ENCODE peak calls at places on chromosomes 16 and 17, in five cellular contexts. Z is PC-3, P is GM23338, Q is HCT116, W is MM.1S. K is an unnamed sample.

GRCh38 chr16:5446623-5447240 is 349.1 kb upstream of the EEF2KMT start:
- DNase-seq in P (peak), Q (no peak), Z (no peak), W (no peak), K (no peak)

GRCh38 chr17:37789166-37789565 is 44.3 kb upstream of the HNF1B start:
- DNase-seq in Q (no peak), Z (no peak), P (no peak), W (no peak), K (no peak)

GRCh38 chr17:78862073-78863023 is 21.7 kb upstream of the USP36 start:
- DNase-seq in Q (peak), Z (peak), W (no peak), P (no peak), K (peak)

GRCh38 chr17:58400826-58401225 is 16.5 kb downstream of the RNF43 start:
- DNase-seq in W (no peak), P (no peak), Q (no peak), Z (no peak), K (no peak)

GRCh38 chr16:16140537-16140936 is 82.8 kb downstream of the ABCC6 start:
- DNase-seq in P (no peak), W (no peak), Z (no peak), Q (no peak), K (no peak)

GRCh38 chr16:64964126-64964540 is 157.7 kb downstream of the CDH11 start:
- DNase-seq in Q (no peak), W (no peak), Z (peak), P (no peak), K (no peak)

GRCh38 chr16:56649271-56649670 is 2.4 kb upstream of the MT1B start:
- DNase-seq in Z (no peak), P (no peak), Q (no peak), W (no peak), K (no peak)

GRCh38 chr16:88899901-88900648 is 33.6 kb upstream of the PABPN1L start:
- DNase-seq in Z (no peak), Q (no peak), P (no peak), W (no peak), K (no peak)

GRCh38 chr17:39054111-39054645 is 87.0 kb upstream of the FBXO47 start:
- DNase-seq in W (no peak), P (no peak), Q (no peak), Z (no peak), K (no peak)

GRCh38 chr17:41026668-41027471 is at the start of gene KRTAP1-5:
- DNase-seq in Z (peak), W (no peak), P (no peak), Q (no peak), K (no peak)

GRCh38 chr16:88789593-88789992 is 4.6 kb upstream of the PIEZO1 start:
- DNase-seq in Q (no peak), Z (no peak), P (no peak), W (no peak), K (no peak)

GRCh38 chr17:81238815-81239713 is at the start of the genes NDUFAF8 and TEPSIN:
- DNase-seq in Q (peak), P (peak), W (peak), Z (peak), K (peak)

GRCh38 chr17:8225813-8226535 is 15.6 kb upstream of the AURKB start:
- DNase-seq in Q (peak), P (peak), Z (peak), W (no peak), K (peak)

GRCh38 chr17:77214743-77215142 is 74.0 kb downstream of the SEC14L1 start:
- DNase-seq in P (peak), Z (peak), W (no peak), Q (peak), K (peak)

GRCh38 chr16:26316683-26317464 is 625.1 kb downstream of the HS3ST4 start:
- DNase-seq in P (peak), Z (no peak), W (no peak), Q (no peak), K (peak)

GRCh38 chr17:48601528-48602430 is 3.0 kb downstream of the HOXB6 start:
- DNase-seq in P (no peak), W (no peak), Q (no peak), Z (no peak), K (peak)

GRCh38 chr17:41985919-41986318 is 19.3 kb downstream of the CNP start:
- DNase-seq in Q (no peak), P (no peak), W (no peak), Z (no peak), K (no peak)

GRCh38 chr17:71883845-71884244 is 237.0 kb upstream of the SOX9 start:
- DNase-seq in W (no peak), Q (no peak), P (no peak), Z (no peak), K (no peak)

GRCh38 chr17:50465171-50465570 is 3.5 kb downstream of the CHAD start:
- DNase-seq in Z (no peak), P (no peak), Q (no peak), W (no peak), K (no peak)

DNA sequence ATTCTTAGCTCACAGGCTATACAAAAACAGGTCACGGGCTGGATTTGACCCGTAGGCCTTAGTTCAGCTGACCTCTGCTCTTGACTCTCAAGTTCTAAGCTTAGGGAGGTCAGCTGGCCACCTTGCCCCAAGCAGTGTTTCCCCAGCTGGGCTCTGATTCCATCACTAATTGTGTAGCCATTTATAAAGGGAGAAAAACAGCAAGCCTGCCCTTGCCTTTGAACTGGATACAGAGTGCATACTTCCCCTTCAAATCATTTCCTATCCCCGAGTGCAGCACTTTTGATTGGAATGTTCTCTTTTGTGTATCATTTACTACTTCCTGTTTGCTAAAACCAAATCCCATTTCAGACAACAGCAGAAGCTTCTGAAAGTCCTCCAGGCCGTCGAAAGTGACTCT is 153.6 kb downstream of the KATNIP start:
- DNase-seq in Z (no peak), W (peak), Q (no peak), P (no peak), K (no peak)
- TF ChIP-seq EZH2phosphoT487 in Z (no peak), W (no peak), Q (no peak), P (no peak), K (no peak)

GRCh38 chr17:34314279-34314678 is 5.0 kb upstream of the CCL8 start:
- DNase-seq in P (no peak), Q (no peak), W (peak), Z (no peak), K (no peak)
- TF ChIP-seq EZH2phosphoT487 in P (no peak), Q (no peak), W (no peak), Z (no peak), K (no peak)

GRCh38 chr16:67226804-67227566 is at the start of gene TMEM208:
- DNase-seq in P (peak), Z (peak), W (peak), Q (peak), K (peak)

GRCh38 chr16:67226295-67226803 is 581 bp upstream of the TMEM208 start:
- DNase-seq in W (no peak), P (no peak), Z (no peak), Q (no peak), K (no peak)

GRCh38 chr16:67228905-67229304 is 2.0 kb downstream of the TMEM208 start:
- DNase-seq in W (no peak), P (no peak), Z (no peak), Q (no peak), K (no peak)

GRCh38 chr16:67228034-67228785 is 1.3 kb downstream of the TMEM208 start:
- DNase-seq in Q (no peak), Z (no peak), W (no peak), P (no peak), K (no peak)

GRCh38 chr16:67227567-67227921 is 614 bp downstream of the TMEM208 start:
- DNase-seq in P (no peak), Z (no peak), W (no peak), Q (no peak), K (no peak)
- TF ChIP-seq EZH2phosphoT487 in P (no peak), Z (no peak), W (no peak), Q (no peak), K (no peak)

DNA sequence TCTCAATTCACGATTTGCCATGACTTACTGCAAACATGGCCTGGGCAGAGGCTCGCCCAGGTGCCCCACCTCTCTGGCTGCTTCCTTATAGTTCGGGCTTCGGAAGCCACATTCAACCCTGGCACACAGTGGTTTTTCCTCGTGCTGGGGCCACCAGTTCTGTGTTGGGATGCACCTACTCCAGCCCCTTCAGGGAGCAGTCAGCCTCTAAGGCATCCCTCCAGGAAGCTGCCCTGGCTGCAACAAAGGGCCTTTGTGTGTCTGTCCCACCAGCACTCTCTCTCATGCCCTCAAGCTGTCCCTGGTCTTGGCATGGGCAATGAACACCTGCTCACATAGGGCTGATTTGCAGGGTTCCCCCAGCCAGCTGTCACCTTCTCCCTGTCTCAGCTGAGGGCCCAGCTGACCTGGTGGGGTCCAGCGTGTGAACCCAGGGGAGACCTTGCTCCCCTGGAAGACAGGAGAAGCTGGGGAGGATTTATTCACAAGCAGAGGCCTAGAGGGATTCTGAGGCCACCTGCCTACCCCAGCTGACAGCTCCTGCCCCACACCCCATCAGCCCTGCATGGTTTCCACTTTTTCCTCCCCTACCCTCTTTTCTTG is 804 bp upstream of the NOXO1 start:
- DNase-seq in W (no peak), P (no peak), Q (no peak), Z (peak), K (no peak)
- TF ChIP-seq EZH2phosphoT487 in W (no peak), P (no peak), Q (no peak), Z (no peak), K (no peak)

K was measured in hepatocyte.